ENCODE peak calls at places on chromosomes 6 and 20, in six cellular contexts. N is naive thymus-derived CD4-positive, alpha-beta T cell; J is activated naive CD4-positive, alpha-beta T cell treated with Interleukin-2 at 50 U/mL for 16 hours; G is left kidney; W is spleen; P is GDM1. L is an unnamed sample.

GRCh38 chr6:142335415-142335814 is 33.6 kb downstream of the ADGRG6 start:
- DNase-seq in N (no peak), J (no peak), G (no peak), W (no peak), P (no peak), L (no peak)

GRCh38 chr6:28383235-28384142 is 16.1 kb downstream of the ZSCAN12 start:
- DNase-seq in N (peak; percentile 22), J (no peak), G (peak; percentile 96), W (peak; percentile 93), P (no peak), L (peak; percentile 49)

GRCh38 chr20:50399003-50399916 is 110.9 kb upstream of the PTPN1 start:
- DNase-seq in N (no peak), J (no peak), G (no peak), W (no peak), P (no peak), L (no peak)

GRCh38 chr6:107079429-107079828 is 35.9 kb downstream of the BEND3 start:
- DNase-seq in N (no peak), J (no peak), G (no peak), W (no peak), P (no peak), L (no peak)

GRCh38 chr20:55103188-55103587 is 627.8 kb downstream of the DOK5 start:
- DNase-seq in N (no peak), J (no peak), G (no peak), W (no peak), P (no peak), L (no peak)

GRCh38 chr6:125791151-125791819 is 525 bp downstream of the NCOA7 start:
- DNase-seq in N (peak; percentile 62), J (peak; percentile 51), G (peak; percentile 75), W (peak; percentile 76), P (no peak), L (peak; percentile 40)

GRCh38 chr6:79599725-79600259 is 31.3 kb upstream of the SH3BGRL2 start:
- DNase-seq in N (no peak), J (no peak), G (no peak), W (no peak), P (no peak), L (no peak)

GRCh38 chr20:10646006-10646405 is 27.8 kb downstream of the JAG1 start:
- DNase-seq in N (no peak), J (no peak), G (no peak), W (no peak), P (no peak), L (no peak)

GRCh38 chr6:43951756-43952675 is 175.2 kb downstream of the MRPL14 start:
- DNase-seq in N (no peak), J (no peak), G (no peak), W (no peak), P (no peak), L (no peak)

GRCh38 chr6:21053612-21054011 is 519.4 kb downstream of the CDKAL1 start:
- DNase-seq in N (no peak), J (no peak), G (no peak), W (no peak), P (no peak), L (no peak)

GRCh38 chr6:167744681-167745659 is 81.7 kb upstream of the AFDN start:
- DNase-seq in N (no peak), J (no peak), G (no peak), W (peak; percentile 64), P (no peak), L (no peak)

GRCh38 chr6:53437557-53438202 is 88.9 kb upstream of the ELOVL5 start:
- DNase-seq in N (peak; percentile 26), J (no peak), G (peak; percentile 71), W (no peak), P (peak; percentile 4), L (no peak)

GRCh38 chr6:119497988-119498727 is 148.6 kb upstream of the MAN1A1 start:
- DNase-seq in N (no peak), J (no peak), G (peak; percentile 8), W (no peak), P (no peak), L (no peak)

GRCh38 chr6:23003671-23004598 is 434.6 kb downstream of the HDGFL1 start:
- DNase-seq in N (no peak), J (no peak), G (peak; percentile 26), W (no peak), P (no peak), L (no peak)

GRCh38 chr20:24686156-24686555 is 216.7 kb downstream of the SYNDIG1 start:
- DNase-seq in N (no peak), J (no peak), G (no peak), W (no peak), P (no peak), L (no peak)

GRCh38 chr6:155154158-155154830 is 109.5 kb upstream of the CLDN20 start:
- DNase-seq in N (no peak), J (peak; percentile 29), G (peak; percentile 49), W (no peak), P (no peak), L (peak; percentile 27)

GRCh38 chr20:46006031-46006430 is 2.7 kb upstream of the MMP9 start:
- DNase-seq in N (no peak), J (no peak), G (no peak), W (no peak), P (no peak), L (no peak)

GRCh38 chr6:152697634-152698033 is at the start of gene MYCT1:
- DNase-seq in N (no peak), J (no peak), G (peak; percentile 15), W (no peak), P (peak; percentile 14), L (no peak)

GRCh38 chr6:30826961-30827342 is 57.4 kb upstream of the DDR1 start:
- DNase-seq in N (no peak), J (peak; percentile 37), G (no peak), W (no peak), P (no peak), L (peak; percentile 42)

GRCh38 chr6:166032366-166033171 is 135.1 kb downstream of the TBXT start:
- DNase-seq in N (no peak), J (no peak), G (peak; percentile 23), W (no peak), P (no peak), L (no peak)

GRCh38 chr20:45138451-45139300 is 14.4 kb upstream of the WFDC12 start:
- DNase-seq in N (peak; percentile 6), J (peak; percentile 53), G (peak; percentile 9), W (peak; percentile 91), P (no peak), L (peak; percentile 86)

GRCh38 chr6:164034602-164035140 is 620.2 kb downstream of the QKI start:
- DNase-seq in N (no peak), J (no peak), G (no peak), W (no peak), P (no peak), L (no peak)

GRCh38 chr20:51095755-51096509 is 73.0 kb upstream of the KCNG1 start:
- DNase-seq in N (no peak), J (no peak), G (peak; percentile 53), W (peak; percentile 12), P (no peak), L (no peak)

GRCh38 chr6:47376930-47377329 is 67.2 kb upstream of the TNFRSF21 start:
- DNase-seq in N (no peak), J (no peak), G (no peak), W (no peak), P (no peak), L (no peak)

GRCh38 chr6:142014515-142014914 is 118.2 kb upstream of the GJE1 start:
- DNase-seq in N (no peak), J (no peak), G (peak; percentile 1), W (no peak), P (no peak), L (no peak)

GRCh38 chr6:41159415-41160082 is 3.4 kb downstream of the TREM2 start:
- DNase-seq in N (no peak), J (no peak), G (peak; percentile 63), W (no peak), P (no peak), L (no peak)

GRCh38 chr6:113599444-113599843 is 257.7 kb upstream of the MARCKS start:
- DNase-seq in N (no peak), J (no peak), G (no peak), W (no peak), P (no peak), L (no peak)

GRCh38 chr6:32982084-32982701 is 13.8 kb downstream of the BRD2 start:
- DNase-seq in N (no peak), J (no peak), G (no peak), W (no peak), P (no peak), L (no peak)

GRCh38 chr6:45054610-45055009 is 273.5 kb upstream of the RUNX2 start:
- DNase-seq in N (peak; percentile 9), J (no peak), G (no peak), W (no peak), P (no peak), L (no peak)

GRCh38 chr6:159966339-159966738 is 2.5 kb upstream of the IGF2R start:
- DNase-seq in N (no peak), J (no peak), G (no peak), W (no peak), P (no peak), L (no peak)

GRCh38 chr6:23246901-23247300 is 677.5 kb downstream of the HDGFL1 start:
- DNase-seq in N (no peak), J (no peak), G (no peak), W (no peak), P (no peak), L (no peak)

GRCh38 chr6:143652840-143653239 is 24.9 kb upstream of the PHACTR2 start:
- DNase-seq in N (no peak), J (no peak), G (no peak), W (no peak), P (no peak), L (no peak)

GRCh38 chr6:1336246-1336843 is 24.4 kb downstream of the FOXQ1 start:
- DNase-seq in N (no peak), J (no peak), G (peak; percentile 86), W (no peak), P (no peak), L (no peak)

GRCh38 chr6:34248198-34248726 is 544 bp downstream of the SMIM29 start:
- DNase-seq in N (no peak), J (peak; percentile 46), G (peak; percentile 57), W (peak; percentile 93), P (no peak), L (peak; percentile 45)

GRCh38 chr6:89711801-89712200 is 73.3 kb upstream of the LYRM2 start:
- DNase-seq in N (no peak), J (no peak), G (peak; percentile 13), W (no peak), P (no peak), L (no peak)

GRCh38 chr6:4640139-4640538 is 136.1 kb upstream of the CDYL start:
- DNase-seq in N (no peak), J (no peak), G (no peak), W (no peak), P (no peak), L (no peak)

L was measured in stimulated activated CD4-positive, alpha-beta T cell treated with anti-CD3 and anti-CD28 coated beads, Interleukin-1b, Interleukin-23, amount 100 ng/mL, for 48 hours.